ENCODE peak calls at places on chromosomes 6 and 20, in four cellular contexts. C, Q, F and A are unnamed samples.

GRCh38 chr6:113619077-113619476 is 238.1 kb upstream of the MARCKS start:
- DNase-seq in C (no peak), Q (peak; percentile 39), F (no peak), A (no peak)

GRCh38 chr20:17870063-17870740 is 98.4 kb downstream of the SNX5 start:
- DNase-seq in C (peak; percentile 71), Q (no peak), F (no peak), A (no peak)

GRCh38 chr20:13638162-13638495 is 603 bp downstream of the TASP1 start:
- DNase-seq in C (no peak), Q (peak; percentile 34), F (no peak), A (no peak)

GRCh38 chr6:19866900-19867627 is 29.9 kb downstream of the ID4 start:
- DNase-seq in C (peak; percentile 60), Q (peak; percentile 92), F (peak; percentile 71), A (no peak)

GRCh38 chr20:8399963-8400362 is 267.9 kb downstream of the PLCB1 start:
- DNase-seq in C (no peak), Q (no peak), F (no peak), A (no peak)

GRCh38 chr6:164346631-164347030 is 932.1 kb downstream of the QKI start:
- DNase-seq in C (no peak), Q (no peak), F (no peak), A (no peak)

GRCh38 chr6:25277857-25278256 is 1.3 kb upstream of the CARMIL1 start:
- DNase-seq in C (no peak), Q (peak; percentile 46), F (no peak), A (no peak)

GRCh38 chr6:36386495-36387439 is 702 bp downstream of the ETV7 start:
- DNase-seq in C (peak; percentile 72), Q (peak; percentile 40), F (no peak), A (peak; percentile 64)

GRCh38 chr6:113856011-113856551 is 1.1 kb upstream of the MARCKS start:
- DNase-seq in C (peak; percentile 71), Q (peak; percentile 48), F (no peak), A (peak; percentile 52)

GRCh38 chr6:157314705-157315321 is 8.5 kb downstream of the TMEM242 start:
- DNase-seq in C (peak; percentile 84), Q (peak; percentile 75), F (peak; percentile 58), A (peak; percentile 73)

GRCh38 chr6:128605961-128606360 is 85.6 kb upstream of the PTPRK start:
- DNase-seq in C (peak; percentile 56), Q (no peak), F (no peak), A (no peak)

GRCh38 chr6:6591778-6592388 is 3.4 kb downstream of the LY86 start:
- DNase-seq in C (no peak), Q (no peak), F (no peak), A (no peak)

GRCh38 chr20:38060536-38060935 is 27.0 kb downstream of the RPRD1B start:
- DNase-seq in C (peak; percentile 11), Q (peak; percentile 41), F (no peak), A (no peak)

GRCh38 chr20:5650191-5650691 is 100.0 kb upstream of the SHLD1 start:
- DNase-seq in C (peak; percentile 25), Q (no peak), F (no peak), A (no peak)

GRCh38 chr20:1809121-1809520 is 86.1 kb upstream of the SIRPA start:
- DNase-seq in C (peak; percentile 92), Q (peak; percentile 94), F (no peak), A (no peak)

GRCh38 chr20:57167971-57168693 is 98.3 kb downstream of the BMP7 start:
- DNase-seq in C (peak; percentile 25), Q (peak; percentile 74), F (peak; percentile 29), A (peak; percentile 32)

GRCh38 chr20:33177866-33178265 is 9.9 kb downstream of the BPIFA2 start:
- DNase-seq in C (no peak), Q (no peak), F (no peak), A (no peak)

GRCh38 chr6:82397962-82398692 is 34.5 kb downstream of the TPBG start:
- DNase-seq in C (peak; percentile 69), Q (peak; percentile 84), F (no peak), A (no peak)

GRCh38 chr6:21885532-21886089 is 292.1 kb downstream of the SOX4 start:
- DNase-seq in C (peak; percentile 90), Q (peak; percentile 20), F (no peak), A (peak; percentile 70)

GRCh38 chr20:57928181-57928967 is 218.6 kb upstream of the PMEPA1 start:
- DNase-seq in C (peak; percentile 88), Q (peak; percentile 66), F (no peak), A (no peak)

GRCh38 chr6:146785001-146785585 is 186.3 kb downstream of the ADGB start:
- DNase-seq in C (peak; percentile 56), Q (peak; percentile 66), F (peak; percentile 56), A (peak; percentile 49)

GRCh38 chr6:19789100-19789805 is 47.9 kb upstream of the ID4 start:
- DNase-seq in C (no peak), Q (no peak), F (no peak), A (no peak)

GRCh38 chr20:33803921-33804337 is 7.2 kb upstream of the CHMP4B start:
- DNase-seq in C (peak; percentile 88), Q (peak; percentile 77), F (no peak), A (no peak)

GRCh38 chr6:124099520-124099919 is 295.9 kb downstream of the NKAIN2 start:
- DNase-seq in C (no peak), Q (no peak), F (no peak), A (no peak)

GRCh38 chr20:62762376-62762775 is 33.9 kb upstream of the MRGBP start:
- DNase-seq in C (no peak), Q (no peak), F (no peak), A (no peak)

GRCh38 chr6:166583230-166583629 is 3.2 kb downstream of the RAMACL start:
- DNase-seq in C (no peak), Q (no peak), F (no peak), A (no peak)

GRCh38 chr6:33570806-33571636 is 9.1 kb downstream of the BAK1 start:
- DNase-seq in C (peak; percentile 90), Q (peak; percentile 64), F (peak; percentile 31), A (peak; percentile 90)

GRCh38 chr20:60249436-60249835 is 291.2 kb downstream of the CDH26 start:
- DNase-seq in C (peak; percentile 97), Q (peak; percentile 71), F (no peak), A (no peak)

GRCh38 chr6:75502884-75503283 is 9.3 kb upstream of the FILIP1 start:
- DNase-seq in C (no peak), Q (no peak), F (no peak), A (no peak)
- H3K4me2 ChIP-seq in C (no peak overlapping the region), Q (no peak overlapping the region), F (no peak overlapping the region), A (no peak overlapping the region)

DNA sequence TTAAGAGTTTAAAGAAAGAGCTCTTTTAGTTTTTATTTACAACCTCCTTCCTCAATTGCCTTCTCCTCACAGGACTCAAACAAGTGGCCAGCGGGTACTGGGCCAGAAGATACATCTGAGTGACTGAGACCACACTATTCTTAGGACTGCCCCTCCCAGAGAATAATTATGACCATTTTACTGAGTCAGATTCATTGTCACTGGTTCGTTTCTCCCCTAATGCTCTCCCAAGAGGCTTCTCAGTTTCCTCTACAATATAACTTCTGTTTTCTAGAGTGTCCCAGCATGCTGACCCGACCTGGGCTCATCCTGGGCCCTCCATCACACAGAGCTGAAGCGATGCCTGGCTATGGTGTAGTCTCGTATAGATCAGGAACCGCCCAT is 279.9 kb downstream of the CD83 start:
- DNase-seq in C (no peak), Q (no peak), F (no peak), A (no peak)
- H3K9me2 ChIP-seq in C (no peaks in the 10 kb centered on the region), Q (no peaks in the 10 kb centered on the region), F (no peaks in the 10 kb centered on the region), A (no peaks in the 10 kb centered on the region)

GRCh38 chr6:44297063-44298038 is 15.8 kb downstream of the AARS2 start:
- DNase-seq in C (peak; percentile 65), Q (peak; percentile 16), F (no peak), A (peak; percentile 70)
- TF ChIP-seq EZH2 in C (no peak), Q (peak; percentile 52), F (no peak), A (no peak)

GRCh38 chr6:315226-315625 is 22.9 kb downstream of the DUSP22 start:
- DNase-seq in C (no peak), Q (no peak), F (no peak), A (no peak)
- H3K4me2 ChIP-seq in C (no peak overlapping the region), Q (no peak overlapping the region), F (no peak overlapping the region), A (no peak overlapping the region)

DNA sequence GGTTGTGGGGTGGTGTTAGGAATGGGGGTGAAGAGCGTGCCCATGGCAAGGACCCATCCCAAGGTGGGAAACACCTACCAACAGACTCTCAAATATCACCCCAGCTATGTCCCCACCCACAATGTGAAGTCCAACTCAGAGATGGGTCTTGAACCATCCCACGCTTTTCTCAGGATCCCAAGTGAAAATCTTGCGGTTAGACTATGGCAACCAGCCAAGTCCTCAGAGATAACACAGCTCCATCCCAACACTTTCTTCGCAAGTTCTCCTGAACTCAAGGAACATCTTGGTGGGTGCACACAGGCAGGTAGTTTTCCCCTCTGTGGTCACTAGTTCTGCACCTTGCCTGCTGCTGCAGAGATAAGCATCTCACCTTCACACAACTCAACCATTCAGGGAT is 116.0 kb downstream of the CDC5L start:
- DNase-seq in C (no peak), Q (no peak), F (no peak), A (no peak)
- H3K9me2 ChIP-seq in C (no peaks in the 10 kb centered on the region), Q (peaks cover 4% of the 10 kb centered on the region), F (no peaks in the 10 kb centered on the region), A (no peaks in the 10 kb centered on the region)

DNA sequence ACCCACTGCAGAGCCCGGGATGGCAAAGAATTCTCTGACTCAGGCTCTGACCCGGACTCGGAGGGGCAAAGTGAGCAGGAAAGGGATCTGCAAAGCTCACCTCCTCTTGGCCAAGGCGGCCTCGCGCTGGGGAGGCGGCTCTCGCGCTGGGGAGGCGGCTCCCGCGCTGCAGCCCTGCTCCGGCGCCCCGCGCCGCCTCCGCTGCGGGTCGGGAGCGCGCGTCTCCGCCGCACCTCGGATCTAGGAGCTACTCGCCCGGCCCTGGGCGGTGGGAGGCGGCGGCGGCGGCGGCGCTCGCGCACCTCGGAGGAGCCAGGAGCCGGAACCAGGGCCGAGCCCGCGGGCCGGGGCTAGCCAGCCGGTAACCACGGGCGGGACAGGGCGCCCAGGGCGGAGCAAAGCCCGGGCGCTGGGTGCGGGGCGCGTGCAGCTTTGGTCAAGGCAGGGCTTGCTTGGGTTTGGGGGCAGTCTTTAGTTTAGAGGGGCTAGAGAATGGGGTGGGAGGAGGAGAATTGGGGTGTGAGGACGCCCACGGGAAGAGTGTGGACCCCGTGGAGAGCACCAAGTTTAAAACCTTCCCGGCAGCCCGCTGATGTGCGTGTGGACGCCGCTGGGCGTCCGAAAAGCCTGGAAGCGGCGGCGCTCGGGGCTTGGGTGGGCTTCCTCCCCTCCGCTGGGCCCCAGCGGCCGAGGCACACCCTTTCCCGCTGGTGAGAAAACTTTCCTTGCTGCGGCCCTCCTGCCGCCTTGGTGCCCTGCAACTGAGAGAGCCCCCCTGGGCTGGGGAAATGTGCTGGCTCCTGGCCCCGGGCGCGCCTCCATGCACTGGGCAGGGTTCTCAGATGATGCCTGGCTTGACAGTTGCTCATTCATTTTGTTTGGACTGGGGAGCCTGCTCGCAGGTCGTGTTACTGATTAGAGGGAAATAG is at the start of gene MRAP2:
- DNase-seq in C (peak; percentile 61), Q (no peak), F (no peak), A (peak; percentile 68)
- TF ChIP-seq EZH2 in C (peak; percentile 33), Q (no peak), F (no peak), A (no peak)